ENCODE peak calls at places on chromosome 14, in four cellular contexts. X, J, Q and F are unnamed samples.

GRCh38 chr14:68468437-68469207 is 324.2 kb downstream of the ZFP36L1 start:
- DNase-seq in X (no peak), J (no peak), Q (no peak), F (peak)

GRCh38 chr14:36315159-36315853 is 5.1 kb downstream of the MBIP start:
- DNase-seq in X (no peak), J (no peak), Q (no peak), F (no peak)

GRCh38 chr14:99740411-99740810 is 52.8 kb upstream of the EML1 start:
- DNase-seq in X (no peak), J (peak), Q (no peak), F (no peak)

GRCh38 chr14:69232388-69232787 is 27.6 kb upstream of the GALNT16 start:
- DNase-seq in X (no peak), J (no peak), Q (no peak), F (no peak)

GRCh38 chr14:30005114-30005698 is 77.6 kb upstream of the PRKD1 start:
- DNase-seq in X (no peak), J (no peak), Q (no peak), F (no peak)

GRCh38 chr14:68444449-68445168 is 348.3 kb downstream of the ZFP36L1 start:
- DNase-seq in X (no peak), J (peak), Q (peak), F (no peak)

GRCh38 chr14:24900281-24900868 is 149.6 kb downstream of the STXBP6 start:
- DNase-seq in X (no peak), J (no peak), Q (no peak), F (no peak)

GRCh38 chr14:99274346-99275221 is 2.6 kb upstream of the BCL11B start:
- DNase-seq in X (no peak), J (peak), Q (peak), F (peak)

GRCh38 chr14:53190938-53191337 is 37.8 kb upstream of the DDHD1 start:
- DNase-seq in X (no peak), J (no peak), Q (no peak), F (no peak)

GRCh38 chr14:24941719-24942118 is 108.2 kb downstream of the STXBP6 start:
- DNase-seq in X (no peak), J (peak), Q (no peak), F (peak)

GRCh38 chr14:58965601-58966000 is 222.9 kb upstream of the DAAM1 start:
- DNase-seq in X (no peak), J (no peak), Q (no peak), F (no peak)

GRCh38 chr14:25349269-25349668 is 299.3 kb upstream of the STXBP6 start:
- DNase-seq in X (no peak), J (no peak), Q (no peak), F (no peak)

GRCh38 chr14:103260629-103261124 is 73.4 kb upstream of the EIF5 start:
- DNase-seq in X (no peak), J (peak), Q (peak), F (peak)

GRCh38 chr14:101049942-101050341 is 146.4 kb upstream of the RTL1 start:
- DNase-seq in X (no peak), J (no peak), Q (no peak), F (no peak)

GRCh38 chr14:54023027-54023426 is 66.4 kb upstream of the BMP4 start:
- DNase-seq in X (no peak), J (no peak), Q (no peak), F (no peak)

GRCh38 chr14:65224799-65225198 is 122.5 kb upstream of the MAX start:
- DNase-seq in X (no peak), J (peak), Q (no peak), F (no peak)

GRCh38 chr14:103905861-103906456 is 22.3 kb upstream of the TDRD9 start:
- DNase-seq in X (no peak), J (no peak), Q (no peak), F (peak)

GRCh38 chr14:88551094-88551870 is 3.5 kb downstream of the PTPN21 start:
- DNase-seq in X (peak), J (peak), Q (peak), F (peak)

GRCh38 chr14:64324461-64325255 is 30.5 kb upstream of the ESR2 start:
- DNase-seq in X (no peak), J (no peak), Q (no peak), F (no peak)

GRCh38 chr14:70027785-70028428 is 148.7 kb downstream of the SMOC1 start:
- DNase-seq in X (no peak), J (peak), Q (peak), F (peak)

GRCh38 chr14:94051779-94052178 is 25.6 kb downstream of the OTUB2 start:
- DNase-seq in X (peak), J (peak), Q (peak), F (no peak)

GRCh38 chr14:50040905-50041465 is 75.4 kb downstream of the VCPKMT start:
- DNase-seq in X (no peak), J (no peak), Q (no peak), F (no peak)

GRCh38 chr14:95165517-95165916 is 8.2 kb upstream of the DICER1 start:
- DNase-seq in X (no peak), J (no peak), Q (no peak), F (no peak)

GRCh38 chr14:72615511-72616121 is 278.3 kb downstream of the DPF3 start:
- DNase-seq in X (no peak), J (no peak), Q (no peak), F (peak)

GRCh38 chr14:73633517-73634332 is 11.1 kb upstream of the DNAL1 start:
- DNase-seq in X (no peak), J (peak), Q (peak), F (peak)

GRCh38 chr14:31726337-31726736 is 165.1 kb downstream of the NUBPL start:
- DNase-seq in X (no peak), J (no peak), Q (no peak), F (no peak)

GRCh38 chr14:72745546-72745945 is 148.4 kb downstream of the DPF3 start:
- DNase-seq in X (no peak), J (no peak), Q (peak), F (no peak)